ENCODE peak calls at places on chromosome 16, in five cellular contexts. One of them, this sample, is unnamed. For H3K4me1, the result is how much of the 10 kb centered on the place peaks cover.

GRCh38 chr16:86505185-86505898 is 5.0 kb upstream of the FOXF1 start:
- DNase-seq in A549: no peak
- DNase-seq in tibial artery: no peak
- DNase-seq in fibroblast of lung: no peak
- DNase-seq in OCI-LY7: no peak
- DNase-seq in this sample: no peak

GRCh38 chr16:72875291-72876036 is 172.5 kb downstream of the ZFHX3 start:
- DNase-seq in A549: peak
- DNase-seq in tibial artery: no peak
- DNase-seq in fibroblast of lung: no peak
- DNase-seq in OCI-LY7: no peak
- DNase-seq in this sample: no peak

GRCh38 chr16:23318639-23319038 is 16.5 kb downstream of the SCNN1B start:
- DNase-seq in A549: no peak
- DNase-seq in tibial artery: no peak
- DNase-seq in fibroblast of lung: no peak
- DNase-seq in OCI-LY7: no peak
- DNase-seq in this sample: no peak

GRCh38 chr16:23858496-23859062 is 22.8 kb downstream of the PRKCB start:
- DNase-seq in A549: no peak
- DNase-seq in tibial artery: no peak
- DNase-seq in fibroblast of lung: no peak
- DNase-seq in OCI-LY7: no peak
- DNase-seq in this sample: no peak

GRCh38 chr16:16928532-16929101 is 542.1 kb downstream of the XYLT1 start:
- DNase-seq in A549: no peak
- DNase-seq in tibial artery: no peak
- DNase-seq in fibroblast of lung: no peak
- DNase-seq in OCI-LY7: no peak
- DNase-seq in this sample: no peak

GRCh38 chr16:21083729-21084268 is 66.8 kb downstream of the DNAH3 start:
- DNase-seq in A549: peak
- DNase-seq in tibial artery: peak
- DNase-seq in fibroblast of lung: peak
- DNase-seq in OCI-LY7: peak
- DNase-seq in this sample: peak

GRCh38 chr16:65540913-65541312 is 419.1 kb upstream of the CDH11 start:
- DNase-seq in A549: no peak
- DNase-seq in tibial artery: no peak
- DNase-seq in fibroblast of lung: no peak
- DNase-seq in OCI-LY7: no peak
- DNase-seq in this sample: no peak

GRCh38 chr16:30899794-30900193 is 3.4 kb downstream of the CTF1 start:
- DNase-seq in A549: no peak
- DNase-seq in tibial artery: no peak
- DNase-seq in fibroblast of lung: no peak
- DNase-seq in OCI-LY7: no peak
- DNase-seq in this sample: no peak

GRCh38 chr16:70534949-70535348 is 11.3 kb downstream of the SF3B3 start:
- DNase-seq in A549: no peak
- DNase-seq in tibial artery: no peak
- DNase-seq in fibroblast of lung: no peak
- DNase-seq in OCI-LY7: no peak
- DNase-seq in this sample: no peak

GRCh38 chr16:154223-155030 is 2.0 kb downstream of the HBZ start:
- DNase-seq in A549: no peak
- DNase-seq in tibial artery: no peak
- DNase-seq in fibroblast of lung: peak
- DNase-seq in OCI-LY7: peak
- DNase-seq in this sample: no peak

GRCh38 chr16:85302848-85303353 is 190.6 kb upstream of the CIBAR2 start:
- DNase-seq in A549: no peak
- DNase-seq in tibial artery: no peak
- DNase-seq in fibroblast of lung: no peak
- DNase-seq in OCI-LY7: no peak
- DNase-seq in this sample: no peak

GRCh38 chr16:86555763-86556130 is 712 bp upstream of the MTHFSD start:
- DNase-seq in A549: no peak
- DNase-seq in tibial artery: no peak
- DNase-seq in fibroblast of lung: no peak
- DNase-seq in OCI-LY7: no peak
- DNase-seq in this sample: no peak

GRCh38 chr16:88505405-88506082 is 52.5 kb downstream of the ZFPM1 start:
- DNase-seq in A549: peak
- DNase-seq in tibial artery: no peak
- DNase-seq in fibroblast of lung: no peak
- DNase-seq in OCI-LY7: peak
- DNase-seq in this sample: peak

GRCh38 chr16:89507834-89508590 is at the start of gene SPG7:
- DNase-seq in A549: peak
- DNase-seq in tibial artery: peak
- DNase-seq in fibroblast of lung: peak
- DNase-seq in OCI-LY7: peak
- DNase-seq in this sample: peak

GRCh38 chr16:87229230-87230192 is 87.7 kb downstream of the C16orf95 start:
- DNase-seq in A549: no peak
- DNase-seq in tibial artery: no peak
- DNase-seq in fibroblast of lung: peak
- DNase-seq in OCI-LY7: no peak
- DNase-seq in this sample: no peak

GRCh38 chr16:85947511-85948509 is 48.8 kb downstream of the IRF8 start:
- DNase-seq in A549: no peak
- DNase-seq in tibial artery: no peak
- DNase-seq in fibroblast of lung: no peak
- DNase-seq in OCI-LY7: peak
- DNase-seq in this sample: no peak

GRCh38 chr16:89841275-89841674 is 13.0 kb downstream of the SPIRE2 start:
- DNase-seq in A549: no peak
- DNase-seq in tibial artery: no peak
- DNase-seq in fibroblast of lung: no peak
- DNase-seq in OCI-LY7: peak
- DNase-seq in this sample: peak

GRCh38 chr16:10880609-10881452 is 3.8 kb downstream of the CIITA start:
- DNase-seq in A549: no peak
- DNase-seq in tibial artery: no peak
- DNase-seq in fibroblast of lung: no peak
- DNase-seq in OCI-LY7: no peak
- DNase-seq in this sample: no peak

GRCh38 chr16:3909791-3910583 is 29.5 kb upstream of the CREBBP start:
- DNase-seq in A549: no peak
- DNase-seq in tibial artery: no peak
- DNase-seq in fibroblast of lung: no peak
- DNase-seq in OCI-LY7: no peak
- DNase-seq in this sample: no peak

GRCh38 chr16:8070501-8070900 is 519.8 kb downstream of the TMEM114 start:
- DNase-seq in A549: no peak
- DNase-seq in tibial artery: no peak
- DNase-seq in fibroblast of lung: no peak
- DNase-seq in OCI-LY7: no peak
- DNase-seq in this sample: no peak

GRCh38 chr16:74455213-74455612 is 33.9 kb upstream of the CLEC18B start:
- DNase-seq in A549: no peak
- DNase-seq in tibial artery: no peak
- DNase-seq in fibroblast of lung: peak
- DNase-seq in OCI-LY7: no peak
- DNase-seq in this sample: no peak

DNA sequence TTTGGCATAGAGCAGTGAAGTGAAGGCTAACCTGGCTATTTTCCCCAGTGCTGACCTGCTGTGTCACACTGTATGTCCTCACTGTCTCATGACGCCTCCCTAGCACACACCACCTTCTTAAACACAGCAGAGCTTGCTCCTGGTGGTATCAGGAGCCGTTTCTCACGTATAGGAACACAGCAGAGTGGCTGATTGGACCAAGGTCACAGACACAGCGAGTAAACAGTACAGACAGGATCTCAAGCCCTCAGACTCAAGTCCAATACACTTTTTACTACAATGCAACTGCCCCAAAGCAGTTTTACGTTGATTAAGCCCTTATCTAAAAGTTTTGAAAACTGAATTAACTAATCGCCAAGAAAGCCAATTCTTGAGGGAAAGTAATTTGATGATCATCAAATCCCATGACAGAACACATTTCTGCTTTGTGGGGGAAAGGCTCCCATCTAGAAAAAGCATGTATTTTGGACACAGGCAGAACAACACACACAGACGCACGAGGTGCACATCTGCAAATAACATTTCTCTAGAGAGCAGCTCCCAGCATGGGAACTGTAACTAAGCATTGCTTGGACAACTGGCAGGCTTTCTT is 15.2 kb downstream of the ARHGAP17 start:
- DNase-seq in A549: peak
- DNase-seq in tibial artery: no peak
- DNase-seq in fibroblast of lung: peak
- DNase-seq in OCI-LY7: no peak
- DNase-seq in this sample: no peak
- H3K4me1 ChIP-seq in A549: under half
- H3K4me1 ChIP-seq in tibial artery: under half
- H3K4me1 ChIP-seq in fibroblast of lung: under half
- H3K4me1 ChIP-seq in OCI-LY7: under half
- H3K4me1 ChIP-seq in this sample: under half

GRCh38 chr16:54290203-54291106 is 3.9 kb upstream of the IRX3 start:
- DNase-seq in A549: no peak
- DNase-seq in tibial artery: no peak
- DNase-seq in fibroblast of lung: no peak
- DNase-seq in OCI-LY7: no peak
- DNase-seq in this sample: no peak

GRCh38 chr16:54291107-54291980 is 4.8 kb upstream of the IRX3 start:
- DNase-seq in A549: no peak
- DNase-seq in tibial artery: no peak
- DNase-seq in fibroblast of lung: no peak
- DNase-seq in OCI-LY7: no peak
- DNase-seq in this sample: no peak

GRCh38 chr16:54288592-54289241 is 2.1 kb upstream of the IRX3 start:
- DNase-seq in A549: no peak
- DNase-seq in tibial artery: no peak
- DNase-seq in fibroblast of lung: no peak
- DNase-seq in OCI-LY7: no peak
- DNase-seq in this sample: no peak

GRCh38 chr16:54287758-54288591 is 1.4 kb upstream of the IRX3 start:
- DNase-seq in A549: no peak
- DNase-seq in tibial artery: no peak
- DNase-seq in fibroblast of lung: no peak
- DNase-seq in OCI-LY7: no peak
- DNase-seq in this sample: no peak

DNA sequence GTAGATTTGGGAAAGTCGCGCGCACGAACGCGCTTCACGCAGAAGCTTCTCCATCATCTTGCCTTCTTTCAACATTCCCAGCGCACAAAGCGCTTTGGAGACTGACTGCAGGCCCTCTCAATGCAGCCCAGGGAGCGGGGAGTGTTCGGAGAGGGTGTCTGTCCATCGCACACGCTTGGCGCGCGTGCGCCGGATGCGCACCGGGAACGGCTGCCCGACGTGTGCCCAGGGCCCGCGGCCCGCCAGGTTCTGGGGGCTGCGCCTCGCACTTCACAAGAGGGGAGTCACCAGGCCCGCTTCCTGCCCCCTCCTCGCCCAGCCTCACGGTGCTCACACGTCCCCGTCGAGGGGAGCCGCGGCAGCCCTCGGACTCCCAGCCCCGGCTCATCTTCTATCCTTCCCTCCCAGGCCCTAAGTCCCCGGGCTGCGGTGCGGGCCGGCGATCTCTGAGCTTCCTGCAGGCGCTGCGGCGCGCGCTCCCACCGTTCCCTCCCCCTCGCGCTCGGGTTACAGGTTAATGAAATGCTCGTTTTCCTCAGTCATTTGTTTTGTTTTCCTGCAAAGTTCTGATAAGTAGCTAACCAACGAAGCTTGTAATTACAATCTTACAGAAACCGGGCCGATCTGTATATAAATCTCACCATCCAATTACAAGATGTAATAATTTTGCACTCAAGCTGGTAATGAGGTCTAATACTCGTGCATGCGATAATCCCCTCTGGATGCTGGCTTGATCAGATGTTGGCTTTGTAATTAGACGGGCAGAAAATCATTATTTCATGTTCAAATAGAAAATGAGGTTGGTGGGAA is 2.9 kb upstream of the IRX3 start:
- DNase-seq in A549: no peak
- DNase-seq in tibial artery: no peak
- DNase-seq in fibroblast of lung: no peak
- DNase-seq in OCI-LY7: no peak
- DNase-seq in this sample: no peak
- H3K4me3 ChIP-seq in A549: no peak
- H3K4me3 ChIP-seq in tibial artery: no peak
- H3K4me3 ChIP-seq in fibroblast of lung: no peak
- H3K4me3 ChIP-seq in OCI-LY7: no peak
- H3K4me3 ChIP-seq in this sample: no peak

DNA sequence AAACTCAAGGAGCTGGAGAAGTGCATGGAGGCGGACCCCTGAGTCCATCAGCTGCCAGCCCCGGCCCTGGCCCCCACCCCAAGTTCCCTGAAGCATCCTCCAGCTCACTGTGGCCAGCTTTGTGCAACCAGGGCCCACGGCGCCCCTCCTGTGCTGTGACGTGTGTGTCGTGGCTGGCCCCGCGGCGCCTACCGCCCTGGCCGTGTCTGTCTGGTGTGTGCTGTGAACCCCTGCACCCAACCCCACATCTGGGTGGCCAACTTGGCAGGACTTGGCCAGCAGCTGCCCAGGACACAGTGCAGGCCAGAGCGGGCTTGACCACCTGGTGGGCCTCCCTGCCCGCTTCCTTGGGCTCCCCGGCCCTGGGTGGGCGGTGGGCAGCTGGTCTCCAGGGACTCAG is 3.2 kb downstream of the TSR3 start:
- DNase-seq in A549: no peak
- DNase-seq in tibial artery: no peak
- DNase-seq in fibroblast of lung: no peak
- DNase-seq in OCI-LY7: no peak
- DNase-seq in this sample: no peak
- H3K27ac ChIP-seq in A549: no peak
- H3K27ac ChIP-seq in tibial artery: no peak
- H3K27ac ChIP-seq in fibroblast of lung: no peak
- H3K27ac ChIP-seq in OCI-LY7: no peak
- H3K27ac ChIP-seq in this sample: no peak

DNA sequence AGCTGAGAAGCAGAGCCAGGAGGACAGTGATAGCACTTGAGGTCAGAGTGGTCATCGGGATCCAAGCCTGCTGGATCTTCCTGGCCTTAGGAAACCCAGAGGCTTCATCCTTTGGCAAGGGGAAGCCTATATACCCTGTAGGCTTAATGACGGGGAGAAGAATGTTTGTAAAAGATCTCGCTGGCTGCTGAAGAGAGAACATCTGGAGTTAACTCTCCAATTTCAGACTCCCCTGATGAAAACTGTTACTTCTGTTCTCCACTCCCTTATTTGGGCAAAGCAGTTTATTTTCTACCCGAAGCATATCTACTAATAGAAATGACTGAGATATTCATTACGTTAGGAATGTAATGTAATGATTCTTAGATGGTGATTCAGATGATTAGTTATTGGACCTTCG is 487.0 kb downstream of the CDH13 start:
- DNase-seq in A549: no peak
- DNase-seq in tibial artery: no peak
- DNase-seq in fibroblast of lung: no peak
- DNase-seq in OCI-LY7: no peak
- DNase-seq in this sample: no peak
- H3K4me1 ChIP-seq in A549: under half
- H3K4me1 ChIP-seq in tibial artery: under half
- H3K4me1 ChIP-seq in fibroblast of lung: under half
- H3K4me1 ChIP-seq in OCI-LY7: under half
- H3K4me1 ChIP-seq in this sample: under half

This sample was measured in CD8-positive, alpha-beta memory T cell.